ENCODE peak calls at places on chromosomes 6 and 20, in nine cellular contexts. F is CD8-positive, alpha-beta memory T cell; T is aorta; R is pancreas; H is OCI-LY7; L is Panc1; Q is stomach; Y is upper lobe of right lung; J is suprapubic skin. B is an unnamed sample.
A peak's percentile ranks its signal among the peaks of the same experiment; 100 is the strongest.

GRCh38 chr6:7684843-7685242 is 41.1 kb upstream of the BMP6 start:
- DNase-seq in F (no peak), T (no peak), R (no peak), H (no peak), L (no peak), Q (no peak), Y (no peak), J (no peak), B (no peak)

GRCh38 chr6:133242761-133243590 is 1.8 kb downstream of the EYA4 start:
- DNase-seq in F (no peak), T (no peak), R (no peak), H (no peak), L (no peak), Q (no peak), Y (no peak), J (no peak), B (no peak)

GRCh38 chr20:2806351-2806701 is 5.9 kb upstream of the CPXM1 start:
- DNase-seq in F (no peak), T (no peak), R (no peak), H (no peak), L (no peak), Q (no peak), Y (no peak), J (no peak), B (no peak)

GRCh38 chr20:53739799-53740785 is 146.5 kb upstream of the ZNF217 start:
- DNase-seq in F (no peak), T (no peak), R (no peak), H (peak; percentile 65), L (peak; percentile 52), Q (no peak), Y (no peak), J (no peak), B (no peak)

GRCh38 chr6:42276008-42276890 is 58.6 kb upstream of the MRPS10 start:
- DNase-seq in F (no peak), T (no peak), R (no peak), H (no peak), L (no peak), Q (no peak), Y (no peak), J (no peak), B (no peak)

GRCh38 chr6:5968817-5969726 is 37.7 kb downstream of the NRN1 start:
- DNase-seq in F (no peak), T (peak; percentile 87), R (peak; percentile 43), H (no peak), L (no peak), Q (peak; percentile 73), Y (peak; percentile 74), J (no peak), B (no peak)

GRCh38 chr20:38583306-38583705 is 2.3 kb downstream of the ADIG start:
- DNase-seq in F (no peak), T (no peak), R (no peak), H (no peak), L (no peak), Q (no peak), Y (no peak), J (no peak), B (no peak)

GRCh38 chr20:4052554-4052953 is 37.2 kb upstream of the RNF24 start:
- DNase-seq in F (no peak), T (no peak), R (peak; percentile 59), H (no peak), L (no peak), Q (no peak), Y (no peak), J (no peak), B (no peak)

GRCh38 chr6:168121308-168121665 is 42.3 kb upstream of the FRMD1 start:
- DNase-seq in F (no peak), T (no peak), R (no peak), H (no peak), L (no peak), Q (no peak), Y (no peak), J (no peak), B (no peak)

GRCh38 chr6:119348308-119349040 is 1.1 kb downstream of the MAN1A1 start:
- DNase-seq in F (peak; percentile 34), T (peak; percentile 66), R (peak; percentile 32), H (peak; percentile 63), L (no peak), Q (peak; percentile 26), Y (peak; percentile 69), J (peak; percentile 83), B (no peak)

GRCh38 chr20:35702824-35703695 is 3.9 kb downstream of the ROMO1 start:
- DNase-seq in F (no peak), T (no peak), R (no peak), H (no peak), L (no peak), Q (no peak), Y (no peak), J (no peak), B (no peak)

GRCh38 chr6:72084992-72085569 is 198.7 kb downstream of the RIMS1 start:
- DNase-seq in F (no peak), T (no peak), R (no peak), H (peak; percentile 37), L (no peak), Q (no peak), Y (no peak), J (no peak), B (peak; percentile 48)
- H3K4me3 ChIP-seq in F (no peak overlapping the region), T (no peak overlapping the region), R (no peak overlapping the region), H (no peak overlapping the region), L (no peak overlapping the region), Q (no peak overlapping the region), Y (no peak overlapping the region), J (no peak overlapping the region), B (peak overlapping the region; percentile 40)

GRCh38 chr20:9334866-9335265 is 179.5 kb upstream of the LAMP5 start:
- DNase-seq in F (no peak), T (no peak), R (no peak), H (no peak), L (no peak), Q (no peak), Y (no peak), J (no peak), B (no peak)
- H3K27ac ChIP-seq in F (no peak overlapping the region), T (no peak overlapping the region), R (no peak overlapping the region), H (no peak overlapping the region), L (no peak overlapping the region), Q (no peak overlapping the region), Y (no peak overlapping the region), J (no peak overlapping the region), B (no peak overlapping the region)

GRCh38 chr6:143396497-143397228 is 53.8 kb downstream of the ADAT2 start:
- DNase-seq in F (no peak), T (no peak), R (no peak), H (no peak), L (no peak), Q (no peak), Y (no peak), J (no peak), B (no peak)
- H3K4me3 ChIP-seq in F (no peak overlapping the region), T (no peak overlapping the region), R (no peak overlapping the region), H (no peak overlapping the region), L (no peak overlapping the region), Q (no peak overlapping the region), Y (no peak overlapping the region), J (no peak overlapping the region), B (no peak overlapping the region)

GRCh38 chr6:158503222-158503621 is 56.7 kb upstream of the TMEM181 start:
- DNase-seq in F (no peak), T (no peak), R (no peak), H (no peak), L (no peak), Q (no peak), Y (no peak), J (no peak), B (no peak)

GRCh38 chr6:158500016-158500735 is 59.7 kb upstream of the TMEM181 start:
- DNase-seq in F (no peak), T (no peak), R (no peak), H (no peak), L (no peak), Q (no peak), Y (no peak), J (no peak), B (no peak)

GRCh38 chr6:158502593-158502950 is 57.3 kb upstream of the TMEM181 start:
- DNase-seq in F (no peak), T (no peak), R (no peak), H (no peak), L (no peak), Q (no peak), Y (no peak), J (no peak), B (no peak)

GRCh38 chr6:158503846-158504245 is 56.0 kb upstream of the TMEM181 start:
- DNase-seq in F (no peak), T (no peak), R (no peak), H (no peak), L (no peak), Q (no peak), Y (no peak), J (no peak), B (no peak)

DNA sequence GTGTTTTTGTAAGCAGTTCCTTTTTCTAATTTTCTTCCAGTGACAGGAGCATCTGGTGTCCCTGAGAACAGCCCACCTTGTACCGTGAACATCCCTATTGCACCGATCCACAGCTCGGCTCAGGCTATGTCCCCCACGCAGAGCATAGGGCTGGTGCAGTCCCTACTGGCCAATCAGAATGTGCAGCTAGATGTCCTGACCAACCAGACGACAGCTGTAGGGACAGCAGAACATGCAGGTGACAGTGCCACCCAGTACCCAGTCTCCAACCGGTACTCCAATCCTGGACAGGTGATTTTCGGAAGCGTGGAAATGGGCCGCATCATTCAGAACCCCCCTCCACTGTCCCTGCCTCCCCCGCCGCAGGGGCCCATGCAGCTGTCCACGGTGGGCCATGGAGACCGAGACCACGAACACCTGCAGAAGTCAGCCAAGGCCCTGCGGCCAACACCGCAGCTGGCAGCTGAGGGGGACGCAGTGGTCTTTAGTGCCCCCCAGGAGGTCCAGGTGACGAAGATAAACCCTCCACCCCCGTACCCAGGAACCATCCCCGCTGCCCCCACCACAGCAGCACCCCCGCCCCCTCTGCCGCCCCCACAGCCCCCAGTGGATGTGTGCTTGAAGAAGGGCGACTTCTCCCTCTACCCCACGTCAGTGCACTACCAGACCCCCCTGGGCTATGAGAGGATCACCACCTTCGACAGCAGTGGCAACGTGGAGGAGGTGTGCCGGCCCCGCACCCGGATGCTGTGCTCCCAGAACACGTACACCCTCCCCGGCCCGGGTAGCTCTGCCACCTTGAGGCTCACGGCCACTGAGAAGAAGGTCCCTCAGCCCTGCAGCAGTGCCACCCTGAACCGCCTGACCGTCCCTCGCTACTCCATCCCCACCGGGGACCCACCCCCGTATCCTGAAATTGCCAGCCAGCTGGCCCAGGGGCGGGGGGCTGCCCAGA is 58.0 kb upstream of the TMEM181 start:
- DNase-seq in F (no peak), T (no peak), R (no peak), H (no peak), L (no peak), Q (no peak), Y (no peak), J (no peak), B (no peak)
- H3K27ac ChIP-seq in F (no peak overlapping the region), T (no peak overlapping the region), R (no peak overlapping the region), H (no peak overlapping the region), L (no peak overlapping the region), Q (no peak overlapping the region), Y (no peak overlapping the region), J (no peak overlapping the region), B (no peak overlapping the region)

GRCh38 chr20:34299925-34300806 is 3.0 kb downstream of the AHCY start:
- DNase-seq in F (no peak), T (no peak), R (no peak), H (no peak), L (no peak), Q (no peak), Y (no peak), J (no peak), B (no peak)
- H3K4me3 ChIP-seq in F (no peak overlapping the region), T (no peak overlapping the region), R (no peak overlapping the region), H (peak overlapping the region; percentile 81), L (no peak overlapping the region), Q (no peak overlapping the region), Y (no peak overlapping the region), J (no peak overlapping the region), B (peak overlapping the region; percentile 100)